ENCODE peak calls at places on chromosomes 6 and 20, in ten cellular contexts. S is mammary epithelial cell; A is esophagus squamous epithelium; N is pancreas; Q is mucosa of descending colon; G is foreskin fibroblast; M is astrocyte of the spinal cord; E is CD8-positive, alpha-beta memory T cell; T is GM12865; F is right cardiac atrium. J is an unnamed sample.

GRCh38 chr6:10410214-10410873 is 4.5 kb downstream of the TFAP2A start:
- DNase-seq in F (no peak), M (no peak), N (no peak), A (no peak), Q (no peak), E (no peak), G (peak), T (no peak), S (peak), J (peak)

GRCh38 chr6:152946484-152946883 is 36.4 kb downstream of the FBXO5 start:
- DNase-seq in N (no peak), Q (no peak), G (no peak), M (no peak), T (no peak), S (no peak), E (no peak), A (no peak), F (no peak), J (no peak)

GRCh38 chr20:11426938-11427337 is 490.8 kb upstream of the BTBD3 start:
- DNase-seq in T (no peak), G (peak), E (no peak), A (no peak), Q (no peak), N (no peak), F (no peak), S (no peak), M (no peak), J (no peak)

GRCh38 chr20:50169329-50169823 is 15.9 kb upstream of the PEDS1 start:
- DNase-seq in M (peak), A (no peak), N (peak), S (peak), F (peak), Q (peak), T (peak), E (peak), G (peak), J (peak)

GRCh38 chr6:49457771-49458170 is 5.3 kb downstream of the MMUT start:
- DNase-seq in S (peak), G (no peak), M (peak), N (no peak), A (no peak), T (no peak), F (no peak), Q (no peak), E (no peak), J (no peak)

GRCh38 chr20:51890003-51890402 is 87.7 kb upstream of the SALL4 start:
- DNase-seq in M (no peak), G (no peak), Q (no peak), E (no peak), N (no peak), S (no peak), F (no peak), A (no peak), T (no peak), J (no peak)

GRCh38 chr6:94785514-94785913 is 791.8 kb upstream of the MANEA start:
- DNase-seq in Q (no peak), A (no peak), G (no peak), T (no peak), S (no peak), N (no peak), M (no peak), F (no peak), E (no peak), J (no peak)

GRCh38 chr20:8082999-8083398 is 49.1 kb upstream of the PLCB1 start:
- DNase-seq in T (no peak), M (no peak), G (peak), S (no peak), N (no peak), A (no peak), Q (no peak), E (no peak), F (peak), J (no peak)

GRCh38 chr6:45072014-45072413 is 256.1 kb upstream of the RUNX2 start:
- DNase-seq in Q (no peak), M (no peak), G (no peak), F (no peak), T (no peak), S (no peak), E (no peak), N (no peak), A (no peak), J (no peak)

DNA sequence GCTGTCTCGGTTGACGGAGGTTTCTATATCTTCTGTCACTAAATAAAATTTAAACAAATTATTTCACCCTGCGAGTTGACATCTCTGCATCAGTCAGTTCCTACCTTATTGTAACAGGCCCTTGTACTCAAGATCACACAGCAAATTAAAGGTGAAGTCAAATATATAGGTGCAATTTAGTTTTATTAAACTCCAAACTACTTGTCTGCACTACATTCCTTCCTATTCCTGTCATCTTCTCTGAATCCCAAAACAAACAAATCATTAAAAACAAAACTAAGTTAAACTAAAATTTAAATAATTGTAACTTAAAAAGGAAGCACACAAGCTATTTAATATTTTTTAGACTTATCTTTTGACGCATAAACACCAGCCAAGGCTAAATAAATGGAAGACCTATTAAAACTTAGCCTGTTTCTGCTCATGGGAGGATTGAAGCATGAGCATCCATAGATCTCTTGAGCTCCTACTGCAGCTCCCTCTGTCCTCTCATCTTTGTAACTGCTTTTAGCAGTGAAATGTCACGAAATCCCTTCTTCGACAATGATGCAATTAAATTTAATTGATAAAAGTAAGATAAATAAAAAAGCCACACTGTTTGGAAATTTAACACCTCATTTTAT is 1152.3 kb upstream of the GJE1 start:
- DNase-seq in G (peak), Q (no peak), S (no peak), F (no peak), M (peak), T (no peak), E (no peak), A (no peak), N (no peak), J (peak)
- H3K4me3 ChIP-seq in G (no peak), Q (no peak), S (no peak), F (no peak), M (no peak), T (no peak), E (no peak), A (no peak), N (no peak), J (no peak)

GRCh38 chr6:166540631-166541331 is 45.7 kb downstream of the RAMACL start:
- DNase-seq in N (no peak), A (peak), G (no peak), Q (peak), M (no peak), F (no peak), E (peak), T (peak), S (no peak), J (no peak)

GRCh38 chr6:166541366-166541765 is 45.1 kb downstream of the RAMACL start:
- DNase-seq in A (no peak), M (no peak), E (no peak), F (no peak), Q (no peak), S (no peak), T (peak), G (no peak), N (no peak), J (no peak)

GRCh38 chr6:166543603-166544293 is 42.7 kb downstream of the RAMACL start:
- DNase-seq in N (no peak), A (no peak), F (no peak), T (no peak), S (no peak), Q (no peak), G (peak), M (no peak), E (no peak), J (no peak)

GRCh38 chr6:166542580-166542912 is 43.9 kb downstream of the RAMACL start:
- DNase-seq in M (no peak), N (no peak), S (no peak), G (no peak), A (no peak), T (no peak), F (no peak), E (no peak), Q (peak), J (peak)

DNA sequence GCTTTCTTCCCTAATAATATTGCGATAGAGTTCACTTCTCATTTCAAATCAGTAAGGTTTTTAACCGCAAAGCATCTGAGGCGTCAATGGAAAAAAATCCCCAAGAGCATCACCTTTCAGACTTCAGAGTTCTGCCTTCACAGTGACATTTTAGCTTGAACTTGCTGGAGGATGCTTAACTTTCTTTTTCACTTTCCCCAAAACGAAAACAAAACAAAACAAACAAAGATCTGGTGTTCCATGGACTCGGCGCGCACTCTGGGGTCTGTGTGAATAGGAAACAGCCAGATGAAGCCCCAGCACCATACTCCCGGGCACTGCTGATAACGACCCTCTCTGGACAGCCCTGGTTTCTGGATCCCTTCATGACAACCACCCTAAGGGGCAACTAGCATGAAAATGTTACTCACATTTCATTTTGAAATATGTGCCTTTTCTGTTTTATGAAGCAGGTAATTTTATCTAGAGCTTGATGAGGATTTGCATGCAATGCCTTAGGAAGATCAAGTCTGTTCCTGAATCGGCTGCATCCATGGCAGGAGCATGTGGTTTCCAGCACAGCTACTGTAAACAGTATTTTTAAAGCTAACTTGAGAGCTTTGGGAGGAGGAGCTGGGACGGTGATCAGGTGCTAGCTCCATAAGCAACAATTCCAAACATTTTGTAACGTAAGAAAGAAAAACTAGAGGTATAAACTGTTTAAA is 44.5 kb downstream of the RAMACL start:
- DNase-seq in F (no peak), M (no peak), A (no peak), G (no peak), Q (no peak), S (no peak), E (peak), N (no peak), T (peak), J (no peak)
- H3K4me3 ChIP-seq in F (peak), M (no peak), A (peak), G (no peak), Q (no peak), S (no peak), E (peak), N (no peak), T (peak), J (no peak)

DNA sequence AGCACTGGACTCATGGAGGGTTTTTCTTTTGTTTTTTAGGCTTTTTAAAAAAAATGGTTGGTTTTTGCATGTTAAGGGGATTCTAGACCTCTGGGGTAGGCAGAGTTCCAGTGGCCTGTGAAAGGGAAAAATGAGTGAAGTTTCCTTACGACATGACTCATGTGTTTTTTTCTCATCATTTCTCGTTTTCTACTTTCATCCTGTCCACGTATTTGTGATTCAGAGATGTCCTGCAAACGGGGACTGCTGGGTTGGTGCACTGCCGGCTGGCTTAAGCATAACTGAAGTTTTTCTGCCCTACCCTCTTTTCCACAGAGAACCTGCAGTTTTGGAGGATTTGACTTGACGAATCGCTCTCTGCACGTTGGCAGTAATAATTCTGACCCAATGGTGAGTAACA is 182.3 kb downstream of the SASH1 start:
- DNase-seq in M (peak), F (no peak), Q (no peak), N (no peak), S (no peak), A (no peak), G (peak), E (no peak), T (peak), J (no peak)
- H3K4me3 ChIP-seq in M (peak), F (no peak), Q (no peak), N (no peak), S (no peak), A (peak), G (peak), E (no peak), T (no peak), J (no peak)

GRCh38 chr6:41451039-41451438 is 95.1 kb upstream of the FOXP4 start:
- DNase-seq in T (no peak), Q (no peak), G (peak), N (no peak), F (peak), M (no peak), E (no peak), S (no peak), A (no peak), J (no peak)
- H3K4me3 ChIP-seq in T (no peak), Q (no peak), G (no peak), N (no peak), F (no peak), M (no peak), E (no peak), S (no peak), A (no peak), J (no peak)

DNA sequence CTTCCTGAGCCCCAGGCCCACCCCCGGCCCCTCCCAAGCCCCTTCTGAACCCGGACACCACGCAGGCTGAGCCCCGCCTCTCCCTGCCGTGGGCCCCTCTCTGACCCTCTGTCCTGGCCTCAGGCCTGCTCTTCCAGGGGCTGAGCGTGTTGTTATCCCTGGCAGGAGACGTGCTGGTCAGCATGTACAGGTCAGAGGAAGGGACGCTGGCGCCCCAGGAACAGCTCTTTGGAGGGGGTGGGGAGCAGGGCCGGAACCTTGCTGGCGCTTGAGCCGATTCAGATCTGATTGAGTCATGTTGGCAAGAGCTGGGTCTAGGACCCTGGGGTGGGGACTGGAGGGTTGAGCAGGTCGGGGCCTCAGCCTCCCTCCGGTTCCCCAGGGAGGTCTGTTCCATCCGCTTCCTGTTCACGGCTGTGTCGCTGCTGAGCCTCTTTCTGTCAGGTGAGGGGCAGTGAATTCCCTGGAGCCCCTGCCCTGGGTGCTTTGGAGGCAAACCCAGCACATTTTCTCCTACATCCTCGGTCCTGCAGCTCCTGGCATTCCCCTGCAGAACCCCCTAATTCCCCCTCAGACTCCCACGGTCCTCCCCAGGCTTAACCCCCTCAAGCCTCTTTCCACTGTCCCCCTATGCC is 1.9 kb downstream of the SPAG4 start:
- DNase-seq in Q (peak), E (peak), T (peak), A (no peak), N (peak), S (peak), F (peak), G (peak), M (peak), J (peak)
- H3K4me3 ChIP-seq in Q (no peak), E (peak), T (peak), A (peak), N (peak), S (peak), F (peak), G (peak), M (peak), J (peak)

GRCh38 chr6:27234576-27234975 is 12.9 kb upstream of the PRSS16 start:
- DNase-seq in A (no peak), M (no peak), G (no peak), T (no peak), S (no peak), F (no peak), Q (no peak), E (no peak), N (no peak), J (no peak)
- H3K4me3 ChIP-seq in A (no peak), M (no peak), G (no peak), T (no peak), S (no peak), F (no peak), Q (no peak), E (no peak), N (no peak), J (no peak)

GRCh38 chr6:129680633-129681032 is 29.3 kb downstream of the ARHGAP18 start:
- DNase-seq in T (no peak), E (no peak), G (no peak), F (no peak), M (no peak), Q (no peak), A (no peak), S (no peak), N (no peak), J (no peak)

GRCh38 chr6:129685640-129686031 is 24.3 kb downstream of the ARHGAP18 start:
- DNase-seq in Q (no peak), N (no peak), E (no peak), S (no peak), F (no peak), T (no peak), M (no peak), G (no peak), A (no peak), J (no peak)

GRCh38 chr6:129684903-129685639 is 24.9 kb downstream of the ARHGAP18 start:
- DNase-seq in N (peak), Q (no peak), G (no peak), S (no peak), A (no peak), M (no peak), T (no peak), F (no peak), E (no peak), J (no peak)

GRCh38 chr6:129684323-129684884 is 25.6 kb downstream of the ARHGAP18 start:
- DNase-seq in F (no peak), M (no peak), G (no peak), A (no peak), Q (no peak), S (no peak), N (no peak), E (no peak), T (no peak), J (no peak)

DNA sequence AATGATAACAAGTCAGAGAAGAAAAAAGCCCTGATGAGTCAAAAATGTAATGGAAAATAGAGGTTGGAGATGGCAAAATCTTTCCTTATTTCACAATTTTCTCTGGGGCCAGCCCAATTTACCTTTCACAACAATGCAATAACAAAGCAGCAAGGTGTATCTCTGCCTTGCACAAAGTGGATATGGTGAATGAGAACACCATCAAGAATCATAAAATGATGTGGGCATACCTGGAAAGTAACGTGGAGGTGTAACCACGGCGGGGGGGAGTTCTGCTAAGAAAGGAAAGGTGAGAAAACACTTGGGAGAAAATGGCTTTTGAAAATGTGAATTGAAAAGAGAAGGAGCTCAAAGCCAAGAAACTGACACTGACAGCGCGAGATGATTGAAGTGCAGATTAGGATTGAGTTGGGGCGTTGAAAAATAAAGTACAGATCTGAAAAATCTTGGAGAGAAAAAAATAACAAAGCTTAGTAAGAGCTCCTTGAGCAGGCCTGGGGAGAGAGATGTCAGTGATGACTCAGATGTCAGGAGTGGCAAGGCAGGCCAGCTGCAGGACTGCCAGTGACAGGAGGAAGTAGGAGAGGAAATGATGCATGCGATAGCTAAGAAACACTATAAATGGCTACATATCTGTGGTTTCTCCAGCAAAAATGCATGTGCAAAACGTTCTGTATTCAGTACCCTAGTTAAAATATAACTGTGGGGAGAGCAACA is 26.2 kb downstream of the ARHGAP18 start:
- DNase-seq in F (peak), A (peak), G (peak), E (peak), M (peak), S (peak), N (peak), Q (peak), T (peak), J (peak)
- H3K4me3 ChIP-seq in F (no peak), A (no peak), G (no peak), E (no peak), M (no peak), S (no peak), N (no peak), Q (no peak), T (peak), J (no peak)

GRCh38 chr6:70413829-70414494 is 654 bp downstream of the FAM135A start:
- DNase-seq in T (peak), S (peak), E (no peak), A (no peak), N (no peak), F (no peak), M (peak), Q (no peak), G (peak), J (peak)
- H3K4me3 ChIP-seq in T (peak), S (peak), E (peak), A (peak), N (peak), F (peak), M (peak), Q (peak), G (peak), J (peak)

GRCh38 chr20:61385731-61386130 is 133.7 kb downstream of the CDH4 start:
- DNase-seq in Q (no peak), N (no peak), F (no peak), T (no peak), S (no peak), E (no peak), M (no peak), A (no peak), G (no peak), J (no peak)

GRCh38 chr20:61385316-61385715 is 133.3 kb downstream of the CDH4 start:
- DNase-seq in A (no peak), M (no peak), F (no peak), G (no peak), E (no peak), T (no peak), N (no peak), Q (no peak), S (no peak), J (no peak)

GRCh38 chr20:61389077-61389476 is 137.0 kb downstream of the CDH4 start:
- DNase-seq in M (no peak), E (no peak), Q (no peak), T (no peak), S (no peak), G (no peak), N (no peak), F (no peak), A (no peak), J (no peak)

GRCh38 chr20:61387961-61388360 is 135.9 kb downstream of the CDH4 start:
- DNase-seq in F (no peak), G (no peak), S (no peak), A (no peak), E (no peak), M (no peak), Q (no peak), N (no peak), T (no peak), J (no peak)

GRCh38 chr20:61387204-61387958 is 135.3 kb downstream of the CDH4 start:
- DNase-seq in T (no peak), M (peak), N (peak), E (no peak), F (peak), A (no peak), Q (peak), S (peak), G (peak), J (peak)
- H3K4me3 ChIP-seq in T (no peak), M (no peak), N (no peak), E (no peak), F (no peak), A (no peak), Q (no peak), S (peak), G (peak), J (no peak)